ENCODE peak calls at places on chromosomes 4 and X, in six cellular contexts. O is transverse colon, B is cardiac muscle cell, X is suprapubic skin, T is upper lobe of right lung, Q is left ventricle myocardium inferior. H is an unnamed sample. For H3K4me1, the result is how much of the 10 kb centered on the place peaks cover.

GRCh38 chr4:140702096-140702757 is 54.0 kb downstream of the TBC1D9 start:
- DNase-seq in O (no peak), B (no peak), X (no peak), T (no peak), Q (no peak), H (no peak)

GRCh38 chr4:74073358-74073757 is 25.6 kb downstream of the CXCL2 start:
- DNase-seq in O (no peak), B (no peak), X (no peak), T (no peak), Q (no peak), H (no peak)

GRCh38 chrX:38636949-38637819 is 75.8 kb downstream of the TSPAN7 start:
- DNase-seq in O (no peak), B (no peak), X (no peak), T (no peak), Q (no peak), H (no peak)

GRCh38 chrX:267771-268261 is 13.4 kb upstream of the PLCXD1 start:
- DNase-seq in O (peak), B (no peak), X (no peak), T (peak), Q (peak), H (no peak)

GRCh38 chr4:88979292-88979691 is 77.7 kb downstream of the FAM13A start:
- DNase-seq in O (no peak), B (no peak), X (no peak), T (no peak), Q (no peak), H (no peak)

GRCh38 chrX:100649550-100650356 is 5.8 kb downstream of the SRPX2 start:
- DNase-seq in O (peak), B (peak), X (peak), T (peak), Q (peak), H (peak)

GRCh38 chr4:112585977-112586736 is 50.6 kb downstream of the ZGRF1 start:
- DNase-seq in O (no peak), B (no peak), X (no peak), T (no peak), Q (no peak), H (no peak)

GRCh38 chr4:55445921-55446577 is 50.3 kb downstream of the TMEM165 start:
- DNase-seq in O (no peak), B (peak), X (no peak), T (no peak), Q (no peak), H (no peak)

GRCh38 chrX:25079020-25079419 is 63.3 kb upstream of the ARX start:
- DNase-seq in O (no peak), B (no peak), X (no peak), T (no peak), Q (no peak), H (no peak)

GRCh38 chr4:38230121-38230728 is 270.0 kb downstream of the PTTG2 start:
- DNase-seq in O (peak), B (no peak), X (no peak), T (no peak), Q (no peak), H (no peak)

GRCh38 chr4:7813674-7814073 is 126.0 kb downstream of the AFAP1 start:
- DNase-seq in O (no peak), B (peak), X (no peak), T (no peak), Q (no peak), H (no peak)

GRCh38 chrX:71998836-71999509 is 88.3 kb downstream of the NHSL2 start:
- DNase-seq in O (no peak), B (peak), X (no peak), T (no peak), Q (no peak), H (no peak)

GRCh38 chr4:99843413-99843812 is 26.8 kb downstream of the DAPP1 start:
- DNase-seq in O (no peak), B (no peak), X (no peak), T (no peak), Q (no peak), H (no peak)

GRCh38 chr4:153362184-153362583 is 17.7 kb downstream of the MND1 start:
- DNase-seq in O (no peak), B (peak), X (no peak), T (no peak), Q (no peak), H (no peak)

GRCh38 chr4:94582517-94582916 is 130.8 kb downstream of the PDLIM5 start:
- DNase-seq in O (no peak), B (peak), X (no peak), T (no peak), Q (no peak), H (no peak)

GRCh38 chr4:41363384-41363981 is 106.8 kb downstream of the UCHL1 start:
- DNase-seq in O (no peak), B (peak), X (no peak), T (no peak), Q (peak), H (no peak)
- H3K4me1 ChIP-seq in O (under half), B (under half), X (half or more), T (under half), Q (half or more), H (under half)

GRCh38 chr4:30722916-30723270 is 2.7 kb downstream of the PCDH7 start:
- DNase-seq in O (no peak), B (no peak), X (no peak), T (no peak), Q (no peak), H (peak)

GRCh38 chr4:30720021-30720655 is at the start of gene PCDH7:
- DNase-seq in O (peak), B (peak), X (no peak), T (no peak), Q (peak), H (peak)

GRCh38 chr4:30720656-30721352 is 635 bp downstream of the PCDH7 start:
- DNase-seq in O (peak), B (peak), X (no peak), T (no peak), Q (peak), H (peak)

GRCh38 chr4:30722092-30722915 is 2.1 kb downstream of the PCDH7 start:
- DNase-seq in O (no peak), B (no peak), X (no peak), T (no peak), Q (peak), H (no peak)

DNA sequence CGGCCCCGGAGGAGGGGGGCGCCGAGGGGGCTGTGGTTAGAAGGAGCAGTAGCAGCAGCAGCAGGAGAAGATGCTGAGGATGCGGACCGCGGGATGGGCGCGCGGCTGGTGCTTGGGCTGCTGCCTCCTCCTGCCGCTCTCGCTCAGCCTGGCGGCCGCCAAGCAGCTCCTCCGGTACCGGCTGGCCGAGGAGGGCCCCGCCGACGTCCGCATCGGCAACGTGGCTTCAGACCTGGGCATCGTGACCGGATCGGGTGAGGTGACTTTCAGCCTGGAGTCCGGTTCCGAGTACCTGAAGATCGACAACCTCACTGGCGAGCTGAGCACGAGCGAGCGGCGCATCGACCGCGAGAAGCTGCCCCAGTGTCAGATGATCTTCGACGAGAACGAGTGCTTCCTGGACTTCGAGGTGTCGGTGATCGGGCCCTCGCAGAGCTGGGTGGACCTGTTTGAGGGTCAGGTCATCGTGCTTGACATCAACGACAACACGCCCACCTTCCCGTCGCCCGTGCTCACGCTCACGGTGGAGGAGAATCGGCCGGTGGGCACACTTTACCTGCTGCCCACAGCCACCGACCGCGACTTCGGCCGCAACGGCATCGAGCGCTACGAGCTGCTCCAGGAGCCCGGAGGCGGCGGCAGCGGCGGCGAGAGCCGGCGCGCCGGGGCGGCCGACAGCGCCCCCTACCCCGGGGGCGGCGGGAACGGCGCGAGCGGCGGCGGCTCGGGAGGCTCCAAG is 1.4 kb downstream of the PCDH7 start:
- DNase-seq in O (peak), B (peak), X (no peak), T (peak), Q (peak), H (peak)
- H3K27ac ChIP-seq in O (peak), B (peak), X (no peak), T (no peak), Q (peak), H (peak)

GRCh38 chrX:17560385-17560784 is 176.9 kb upstream of the SCML1 start:
- DNase-seq in O (no peak), B (no peak), X (no peak), T (no peak), Q (no peak), H (no peak)
- H3K4me3 ChIP-seq in O (no peak), B (no peak), X (no peak), T (no peak), Q (no peak), H (no peak)

DNA sequence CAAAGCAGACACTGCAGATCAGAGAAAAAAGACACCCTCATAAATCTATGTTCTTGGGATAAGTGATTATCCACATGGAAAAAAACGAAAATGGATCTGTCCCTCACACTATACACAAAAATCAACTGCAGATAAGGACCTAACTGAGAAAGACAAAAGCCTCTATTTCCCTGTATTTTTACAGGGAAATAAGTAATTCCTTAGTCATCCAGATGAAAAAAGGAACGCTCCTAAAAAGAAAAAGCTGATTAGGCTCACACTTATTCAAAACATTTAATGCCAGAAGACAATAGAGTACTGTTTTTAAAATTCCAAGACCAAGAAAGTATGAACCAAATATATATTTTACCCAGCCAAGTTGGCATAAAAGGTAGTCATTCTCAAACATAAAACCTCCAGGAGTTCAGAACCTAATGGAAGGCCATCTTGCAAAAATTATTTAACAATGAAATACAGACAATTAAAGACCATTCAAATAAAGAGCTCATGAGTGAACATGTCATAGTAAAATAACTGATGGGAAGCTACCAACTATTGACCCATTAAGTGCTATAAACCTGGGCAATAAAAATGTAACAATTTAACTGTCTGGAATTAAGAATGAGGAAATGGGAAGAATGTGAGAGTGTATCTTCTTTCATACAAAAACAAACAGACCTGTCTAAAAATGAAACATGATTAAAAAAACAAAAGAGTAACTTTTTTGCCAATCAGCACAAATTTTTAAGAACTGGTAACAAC is 20.4 kb downstream of the PAPSS1 start:
- DNase-seq in O (no peak), B (peak), X (no peak), T (no peak), Q (no peak), H (no peak)
- H3K4me1 ChIP-seq in O (under half), B (under half), X (under half), T (under half), Q (under half), H (under half)

GRCh38 chr4:15717126-15717525 is 14.3 kb downstream of the BST1 start:
- DNase-seq in O (no peak), B (peak), X (no peak), T (no peak), Q (no peak), H (peak)

GRCh38 chr4:15714141-15714540 is 11.3 kb downstream of the BST1 start:
- DNase-seq in O (no peak), B (no peak), X (no peak), T (no peak), Q (no peak), H (no peak)

GRCh38 chr4:15712214-15712613 is 9.3 kb downstream of the BST1 start:
- DNase-seq in O (no peak), B (no peak), X (no peak), T (no peak), Q (no peak), H (no peak)

GRCh38 chr4:15711762-15712161 is 8.9 kb downstream of the BST1 start:
- DNase-seq in O (no peak), B (no peak), X (no peak), T (no peak), Q (no peak), H (no peak)

DNA sequence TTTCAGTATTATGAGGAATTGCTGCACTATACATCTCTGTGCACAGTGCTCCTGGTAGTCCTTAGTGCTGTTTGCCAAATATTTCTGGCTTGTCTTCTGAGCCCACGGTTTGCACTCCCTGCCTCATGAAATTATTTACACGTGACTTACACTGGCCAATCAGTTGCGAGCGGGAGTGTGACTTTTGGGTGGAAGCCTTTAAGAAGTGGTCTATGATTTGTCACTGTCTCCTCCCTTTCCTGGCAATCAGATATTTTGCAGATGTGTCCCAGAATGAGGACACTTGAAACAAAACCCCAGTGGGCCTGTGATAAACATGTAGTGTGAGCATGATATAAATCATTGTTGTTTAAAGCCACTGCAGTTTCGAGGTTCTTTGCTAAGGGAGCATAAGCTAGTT is 11.8 kb downstream of the BST1 start:
- DNase-seq in O (no peak), B (peak), X (no peak), T (no peak), Q (no peak), H (no peak)
- H3K27ac ChIP-seq in O (no peak), B (no peak), X (no peak), T (no peak), Q (no peak), H (no peak)

GRCh38 chr4:121939690-121940089 is 12.2 kb downstream of the TRPC3 start:
- DNase-seq in O (no peak), B (no peak), X (no peak), T (no peak), Q (no peak), H (no peak)
- H3K4me3 ChIP-seq in O (no peak), B (no peak), X (no peak), T (no peak), Q (no peak), H (no peak)

GRCh38 chr4:165335163-165335703 is 7.8 kb downstream of the MSMO1 start:
- DNase-seq in O (no peak), B (no peak), X (no peak), T (no peak), Q (no peak), H (no peak)
- H3K4me1 ChIP-seq in O (under half), B (half or more), X (under half), T (under half), Q (under half), H (under half)

H was measured in SJCRH30.